ENCODE peak calls at places on chromosomes 2 and 18, in six cellular contexts. C is upper lobe of right lung, F is fibroblast of mammary gland, Y is astrocyte, L is PC-3, Q is coronary artery. I is an unnamed sample.

GRCh38 chr2:37105150-37105549 is 20.8 kb downstream of the GPATCH11 start:
- DNase-seq in C (no peak), F (no peak), Y (no peak), L (no peak), Q (no peak), I (no peak)

GRCh38 chr18:24176727-24177416 is 38.0 kb downstream of the CABYR start:
- DNase-seq in C (peak), F (peak), Y (no peak), L (peak), Q (no peak), I (no peak)

GRCh38 chr2:203951366-203951902 is 14.9 kb downstream of the ICOS start:
- DNase-seq in C (no peak), F (no peak), Y (no peak), L (no peak), Q (no peak), I (no peak)

GRCh38 chr18:32310119-32310518 is 120.3 kb downstream of the MEP1B start:
- DNase-seq in C (no peak), F (peak), Y (peak), L (no peak), Q (no peak), I (no peak)

GRCh38 chr2:101175991-101176390 is 24.8 kb upstream of the TBC1D8 start:
- DNase-seq in C (no peak), F (peak), Y (no peak), L (no peak), Q (no peak), I (no peak)

GRCh38 chr18:44679912-44680270 is 797 bp upstream of the SETBP1 start:
- DNase-seq in C (peak), F (peak), Y (peak), L (peak), Q (no peak), I (no peak)

GRCh38 chr2:28160986-28161425 is 231.7 kb upstream of the FOSL2 start:
- DNase-seq in C (no peak), F (peak), Y (peak), L (peak), Q (no peak), I (no peak)

GRCh38 chr2:193240752-193241151 is 1046.0 kb upstream of the TMEFF2 start:
- DNase-seq in C (no peak), F (no peak), Y (no peak), L (peak), Q (no peak), I (no peak)

GRCh38 chr2:143473206-143473605 is 344.0 kb downstream of the ARHGAP15 start:
- DNase-seq in C (no peak), F (peak), Y (peak), L (peak), Q (no peak), I (no peak)

GRCh38 chr2:163182764-163183354 is 344.3 kb upstream of the KCNH7 start:
- DNase-seq in C (no peak), F (peak), Y (peak), L (peak), Q (no peak), I (no peak)

GRCh38 chr2:219230201-219230540 is 565 bp downstream of the ANKZF1 start:
- DNase-seq in C (peak), F (peak), Y (peak), L (peak), Q (no peak), I (no peak)

GRCh38 chr2:2849464-2850217 is 518.6 kb upstream of the MYT1L start:
- DNase-seq in C (no peak), F (no peak), Y (no peak), L (no peak), Q (no peak), I (no peak)

GRCh38 chr2:101159526-101159925 is 8.3 kb upstream of the TBC1D8 start:
- DNase-seq in C (no peak), F (no peak), Y (no peak), L (no peak), Q (no peak), I (no peak)

GRCh38 chr2:221961561-221961960 is 337.2 kb downstream of the PAX3 start:
- DNase-seq in C (no peak), F (no peak), Y (no peak), L (no peak), Q (no peak), I (no peak)

GRCh38 chr2:101805146-101806088 is 107.9 kb downstream of the MAP4K4 start:
- DNase-seq in C (no peak), F (peak), Y (peak), L (no peak), Q (no peak), I (no peak)

GRCh38 chr2:28166956-28167355 is 225.7 kb upstream of the FOSL2 start:
- DNase-seq in C (no peak), F (peak), Y (peak), L (peak), Q (no peak), I (no peak)

GRCh38 chr2:105873721-105874120 is 129.0 kb downstream of the NCK2 start:
- DNase-seq in C (no peak), F (peak), Y (peak), L (peak), Q (peak), I (no peak)

GRCh38 chr2:69943841-69944604 is 17.4 kb downstream of the ASPRV1 start:
- DNase-seq in C (no peak), F (no peak), Y (no peak), L (no peak), Q (no peak), I (no peak)

GRCh38 chr2:61822255-61822654 is 31.6 kb downstream of the FAM161A start:
- DNase-seq in C (no peak), F (no peak), Y (no peak), L (no peak), Q (no peak), I (no peak)

GRCh38 chr2:17470855-17471641 is 47.2 kb downstream of the RAD51AP2 start:
- DNase-seq in C (no peak), F (peak), Y (peak), L (peak), Q (no peak), I (no peak)

GRCh38 chr18:331231-331771 is 63.5 kb upstream of the THOC1 start:
- DNase-seq in C (no peak), F (no peak), Y (peak), L (no peak), Q (no peak), I (no peak)

GRCh38 chr2:85545780-85546240 is 6.8 kb downstream of the MAT2A start:
- DNase-seq in C (no peak), F (no peak), Y (no peak), L (peak), Q (no peak), I (no peak)

GRCh38 chr2:158953926-158954763 is 14.3 kb upstream of the TANC1 start:
- DNase-seq in C (peak), F (peak), Y (peak), L (peak), Q (peak), I (no peak)

DNA sequence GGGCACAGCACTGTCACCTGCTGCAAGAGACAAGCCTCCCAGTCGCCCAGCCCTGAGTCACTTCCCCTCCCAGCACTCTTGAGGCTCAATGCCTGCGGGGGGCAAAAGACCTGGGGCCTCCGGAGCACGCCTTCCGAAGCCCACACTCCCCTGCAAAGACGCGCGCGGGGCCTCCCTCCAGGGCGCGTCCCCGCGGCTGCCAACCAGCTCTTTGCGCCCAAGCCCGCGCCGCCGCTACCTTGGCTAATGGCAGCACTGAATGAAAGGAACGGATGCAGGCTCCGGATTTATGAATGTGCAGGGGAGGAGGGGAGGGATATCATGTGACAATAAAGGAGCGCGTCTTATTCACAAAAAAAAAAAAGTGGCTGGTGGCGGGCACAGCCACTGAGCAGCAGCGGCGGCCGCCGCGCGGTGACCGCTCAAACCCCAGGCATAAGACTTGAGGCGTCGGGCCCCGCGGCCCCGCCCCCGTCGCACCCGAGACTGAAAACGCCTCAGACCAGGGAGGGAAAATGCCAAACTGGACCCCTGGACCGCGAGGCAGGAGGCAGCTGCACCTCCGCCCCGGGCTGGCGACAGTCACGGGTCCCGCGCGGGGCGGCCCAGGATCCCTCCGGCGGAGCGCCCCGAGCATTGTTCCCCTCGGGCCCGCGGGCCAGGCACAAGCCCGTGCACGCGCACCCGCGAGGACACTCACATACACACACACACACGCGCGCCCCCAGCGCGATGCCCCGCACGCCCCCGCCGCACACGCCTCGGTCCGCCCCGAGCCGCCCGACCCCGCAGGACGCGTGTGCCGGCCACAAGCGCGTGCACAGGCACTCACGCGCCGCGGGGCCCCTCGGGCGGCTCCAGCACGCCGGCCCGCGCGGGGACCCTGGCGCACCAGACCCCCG is 1.6 kb downstream of the SPRED2 start:
- DNase-seq in C (peak), F (peak), Y (no peak), L (peak), Q (peak), I (no peak)
- TF ChIP-seq CTCF in C (no peak), F (no peak), Y (no peak), L (no peak), Q (no peak), I (peak)

DNA sequence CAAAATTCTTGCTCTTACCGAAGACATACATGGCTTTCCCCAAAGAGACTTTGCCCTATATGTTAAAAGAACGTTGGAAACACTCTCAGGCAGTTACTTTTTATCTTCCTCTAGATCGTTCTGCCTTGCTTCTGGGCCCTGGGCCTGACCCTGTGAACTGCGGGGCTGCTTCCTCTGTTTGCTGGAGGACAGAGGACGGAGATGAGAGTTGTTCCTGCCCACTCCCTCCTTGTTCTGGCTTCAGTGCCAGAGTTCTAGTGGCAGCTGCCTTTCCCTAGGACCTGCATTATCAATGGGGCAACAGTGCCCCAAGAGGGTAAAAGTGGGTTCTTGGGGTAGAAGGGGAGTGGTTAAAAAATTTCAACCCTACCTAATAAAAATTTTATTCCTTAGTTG is 6.5 kb upstream of the FN1 start:
- DNase-seq in C (no peak), F (no peak), Y (no peak), L (no peak), Q (no peak), I (no peak)
- TF ChIP-seq CTCF in C (peak), F (no peak), Y (no peak), L (no peak), Q (no peak), I (no peak)

DNA sequence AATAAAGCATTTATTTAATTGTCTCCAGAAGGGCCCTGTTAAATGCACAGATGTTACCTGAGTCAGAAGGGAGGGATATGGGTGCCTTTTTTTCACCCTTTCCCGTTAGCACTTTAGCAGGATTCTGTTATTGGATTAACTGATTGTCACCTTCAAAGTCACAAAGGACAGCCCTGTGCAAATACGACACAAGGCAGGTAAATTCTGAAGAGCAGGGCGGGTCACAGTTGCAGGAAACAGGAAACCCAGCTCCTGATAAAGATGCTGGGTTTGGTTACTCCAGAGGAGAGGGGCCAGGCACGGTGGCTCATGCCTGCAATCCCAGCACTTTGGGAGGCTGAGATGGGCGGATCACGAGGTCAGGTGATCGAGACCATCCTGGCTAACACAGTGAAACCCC is 11.4 kb upstream of the PKDCC start:
- DNase-seq in C (no peak), F (no peak), Y (no peak), L (no peak), Q (peak), I (no peak)
- TF ChIP-seq CTCF in C (no peak), F (no peak), Y (no peak), L (no peak), Q (no peak), I (no peak)

GRCh38 chr2:21633531-21634310 is 510.0 kb downstream of the TDRD15 start:
- DNase-seq in C (no peak), F (no peak), Y (no peak), L (no peak), Q (no peak), I (no peak)
- TF ChIP-seq CTCF in C (no peak), F (no peak), Y (no peak), L (no peak), Q (no peak), I (no peak)

DNA sequence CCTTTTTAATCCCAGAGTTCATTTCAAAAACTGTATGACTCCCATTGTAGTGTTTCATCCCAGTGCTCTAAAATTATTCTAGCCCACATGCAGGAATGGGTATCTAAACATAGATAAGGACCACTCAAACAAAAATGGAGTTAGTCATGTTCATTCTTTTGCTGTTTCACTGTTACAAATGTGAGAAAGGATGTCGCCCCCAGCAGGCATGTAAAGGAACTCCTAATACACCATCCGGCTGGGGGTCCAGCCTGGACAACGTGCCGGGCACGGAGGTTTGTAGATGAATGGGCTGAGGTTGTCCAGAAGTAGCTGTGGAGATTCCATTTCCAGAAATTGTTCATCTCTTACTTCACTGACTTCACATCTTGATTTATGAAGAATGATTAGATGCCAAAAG is 101.9 kb upstream of the RAB12 start:
- DNase-seq in C (no peak), F (peak), Y (peak), L (no peak), Q (peak), I (no peak)
- TF ChIP-seq CTCF in C (peak), F (peak), Y (peak), L (peak), Q (no peak), I (peak)

DNA sequence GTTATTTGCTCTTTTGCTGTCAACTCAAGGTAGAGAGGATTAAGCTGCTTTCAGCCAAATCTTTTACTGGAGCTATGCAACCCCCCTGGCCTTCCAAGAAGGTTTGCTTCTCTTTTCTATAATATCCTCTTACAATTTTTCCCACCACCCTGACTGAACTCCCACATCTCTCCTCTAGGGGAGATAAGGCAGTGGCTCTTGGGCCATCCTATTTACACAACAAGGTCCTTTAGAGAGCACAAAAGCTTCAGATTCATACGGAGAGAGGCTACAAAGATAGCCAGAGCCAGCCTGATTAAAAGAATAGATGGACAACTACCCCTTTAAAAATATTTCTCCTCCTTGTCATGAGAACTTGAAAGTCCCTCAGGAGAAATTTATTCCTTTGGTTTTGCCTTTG is 95.7 kb downstream of the TPGS2 start:
- DNase-seq in C (no peak), F (no peak), Y (no peak), L (no peak), Q (no peak), I (no peak)
- TF ChIP-seq CTCF in C (no peak), F (no peak), Y (peak), L (no peak), Q (no peak), I (no peak)